ENCODE peak calls at places on chromosomes 4 and X, in six cellular contexts. E is H9, F is mesendoderm, H is IMR-90, M is mesenchymal stem cell, O is H1. U is an unnamed sample.

GRCh38 chr4:123526511-123526910 is 129.9 kb downstream of the SPRY1 start:
- DNase-seq in H (no peak), E (no peak), O (no peak), M (no peak), F (no peak), U (no peak)

GRCh38 chr4:109574443-109574850 is 14.4 kb downstream of the MCUB start:
- DNase-seq in M (no peak), F (peak; percentile 26), H (no peak), O (no peak), E (no peak), U (no peak)

GRCh38 chr4:47010347-47011188 is 17.2 kb upstream of the GABRA4 start:
- DNase-seq in E (no peak), M (no peak), H (no peak), F (no peak), O (no peak), U (no peak)

GRCh38 chr4:122577808-122578781 is 42.8 kb downstream of the IL21 start:
- DNase-seq in E (no peak), H (peak; percentile 38), O (no peak), M (peak; percentile 71), F (peak; percentile 59), U (peak; percentile 23)

GRCh38 chr4:125517831-125518230 is 203.1 kb downstream of the FAT4 start:
- DNase-seq in O (no peak), H (no peak), E (no peak), F (no peak), M (no peak), U (no peak)

GRCh38 chrX:70434914-70435586 is 9.6 kb upstream of the DLG3 start:
- DNase-seq in F (peak; percentile 10), H (peak; percentile 48), O (no peak), M (peak; percentile 75), E (no peak), U (no peak)

GRCh38 chrX:13420545-13421183 is 100.8 kb upstream of the ATXN3L start:
- DNase-seq in M (no peak), F (no peak), H (no peak), O (no peak), E (no peak), U (no peak)

GRCh38 chr4:75555294-75556164 is at the start of gene ODAPH:
- DNase-seq in O (no peak), E (no peak), M (peak; percentile 59), F (peak; percentile 51), H (peak; percentile 58), U (no peak)

GRCh38 chr4:104417483-104417882 is 77.2 kb downstream of the CXXC4 start:
- DNase-seq in F (no peak), O (no peak), M (no peak), H (no peak), E (no peak), U (no peak)

GRCh38 chr4:121199742-121200561 is 35.8 kb upstream of the TNIP3 start:
- DNase-seq in H (no peak), O (no peak), M (no peak), E (no peak), F (peak; percentile 23), U (no peak)

GRCh38 chr4:32145987-32146386 is 1425.8 kb downstream of the PCDH7 start:
- DNase-seq in H (no peak), M (no peak), O (no peak), F (peak; percentile 40), E (peak; percentile 42), U (no peak)

GRCh38 chr4:182434720-182435119 is 191.5 kb downstream of the TENM3 start:
- DNase-seq in M (no peak), E (no peak), O (no peak), H (no peak), F (no peak), U (no peak)

GRCh38 chr4:84733343-84734033 is 150.6 kb downstream of the CDS1 start:
- DNase-seq in E (no peak), H (no peak), O (no peak), F (no peak), M (no peak), U (no peak)

GRCh38 chr4:14415146-14415545 is 587.1 kb upstream of the CPEB2 start:
- DNase-seq in M (peak; percentile 29), E (no peak), H (peak; percentile 31), F (peak; percentile 58), O (no peak), U (peak; percentile 15)

GRCh38 chr4:13160906-13161305 is 323.2 kb downstream of the RAB28 start:
- DNase-seq in M (no peak), O (no peak), H (peak; percentile 1), E (no peak), F (no peak), U (no peak)

GRCh38 chr4:122764071-122764807 is 31.7 kb downstream of the BBS12 start:
- DNase-seq in E (no peak), O (no peak), H (peak; percentile 75), F (no peak), M (peak; percentile 62), U (no peak)

GRCh38 chrX:136055651-136056221 is 70.5 kb downstream of the SLC9A6 start:
- DNase-seq in M (peak; percentile 90), E (no peak), H (peak; percentile 82), F (no peak), O (no peak), U (no peak)

GRCh38 chr4:159150380-159150779 is 47.5 kb downstream of the RAPGEF2 start:
- DNase-seq in O (no peak), H (no peak), E (no peak), M (no peak), F (no peak), U (no peak)

GRCh38 chr4:15003891-15004700 is 1.8 kb downstream of the CPEB2 start:
- DNase-seq in H (no peak), M (peak; percentile 18), F (peak; percentile 64), O (no peak), E (peak; percentile 38), U (peak; percentile 27)

GRCh38 chr4:177809786-177810185 is 367.5 kb upstream of the AGA start:
- DNase-seq in M (no peak), H (no peak), O (no peak), F (no peak), E (no peak), U (no peak)

GRCh38 chrX:147626605-147627004 is 285.1 kb upstream of the FMR1 start:
- DNase-seq in F (no peak), M (no peak), O (no peak), H (no peak), E (no peak), U (no peak)

GRCh38 chr4:73870778-73871177 is 1.6 kb downstream of the CXCL1 start:
- DNase-seq in O (no peak), M (peak; percentile 83), H (no peak), F (no peak), E (no peak), U (no peak)

GRCh38 chr4:73874386-73874785 is 5.2 kb downstream of the CXCL1 start:
- DNase-seq in M (no peak), H (no peak), F (no peak), E (no peak), O (no peak), U (no peak)

GRCh38 chr4:73871911-73872310 is 2.7 kb downstream of the CXCL1 start:
- DNase-seq in F (no peak), E (no peak), H (no peak), M (peak; percentile 55), O (no peak), U (no peak)

GRCh38 chr4:73872331-73873108 is 3.3 kb downstream of the CXCL1 start:
- DNase-seq in M (peak; percentile 66), F (peak; percentile 13), H (no peak), O (no peak), E (no peak), U (no peak)

DNA sequence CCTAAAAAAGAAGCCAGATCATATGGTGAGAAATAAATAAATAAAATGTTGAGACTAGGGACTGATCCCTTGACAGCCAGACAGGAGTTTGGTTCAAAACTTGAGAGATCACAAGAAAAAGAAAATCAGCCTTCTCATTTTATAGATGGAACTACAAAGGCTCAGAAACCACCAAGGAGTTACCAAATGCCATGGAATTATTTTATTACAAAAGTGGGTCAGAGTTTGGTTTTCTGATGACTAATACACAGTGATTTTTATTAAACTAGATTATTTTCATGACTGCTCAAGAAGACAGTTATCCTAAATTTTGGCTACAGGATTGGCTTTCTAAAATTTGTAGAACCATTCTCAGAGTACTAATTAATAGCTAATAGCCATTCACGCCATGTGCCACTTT is 6.2 kb downstream of the CXCL1 start:
- DNase-seq in E (no peak), F (no peak), H (no peak), M (no peak), O (no peak), U (no peak)
- H3K27ac ChIP-seq in E (no peak overlapping the region), F (no peak overlapping the region), H (no peak overlapping the region), M (no peak overlapping the region), O (no peak overlapping the region), U (no peak overlapping the region)

DNA sequence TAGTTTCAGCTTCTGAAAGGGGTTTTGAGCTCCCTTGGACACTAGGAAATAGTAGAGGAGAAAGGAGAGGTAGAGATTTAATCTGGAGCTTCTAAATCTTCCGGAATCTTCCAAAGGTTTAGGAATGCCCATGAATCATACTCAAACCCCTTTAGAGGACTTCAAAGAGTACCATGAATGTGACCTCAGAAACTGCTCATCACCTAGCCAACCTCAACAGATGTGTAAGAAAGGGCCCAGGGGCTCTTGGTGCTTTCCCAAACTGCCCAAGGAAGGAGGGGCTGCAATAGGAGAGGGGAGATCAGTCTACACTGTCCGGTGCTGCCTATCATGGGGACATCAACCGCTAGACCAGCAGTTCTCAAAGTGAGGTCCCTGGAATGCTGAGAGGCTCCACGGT is 109.1 kb downstream of the RBM47 start:
- DNase-seq in O (no peak), H (no peak), F (peak; percentile 25), M (no peak), E (no peak), U (no peak)
- H4K8ac ChIP-seq in O (no peak overlapping the region), H (no peak overlapping the region), F (no peak overlapping the region), M (no peak overlapping the region), E (no peak overlapping the region), U (no peak overlapping the region)

DNA sequence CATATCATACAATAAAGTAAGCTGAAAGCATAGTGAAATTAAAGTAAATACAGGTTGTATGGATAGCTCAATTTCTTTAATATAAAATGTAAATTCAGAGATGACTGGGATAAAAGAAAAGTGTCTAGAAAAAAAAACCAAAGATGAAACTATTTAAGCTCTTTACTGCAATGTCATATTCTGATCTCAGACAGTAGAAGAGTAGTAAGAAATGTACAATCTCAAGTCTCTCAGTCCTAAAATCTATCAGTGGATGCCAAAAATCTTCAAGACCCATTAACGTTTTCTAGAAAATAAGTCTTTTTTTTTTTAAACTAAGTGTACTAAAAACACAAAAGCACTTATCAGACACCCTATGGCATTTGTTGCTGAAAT is 13.8 kb downstream of the MGARP start:
- DNase-seq in F (no peak), H (no peak), E (no peak), M (no peak), O (no peak), U (no peak)
- H3K27ac ChIP-seq in F (no peak overlapping the region), H (peak overlapping the region; percentile 25), E (no peak overlapping the region), M (peak overlapping the region; percentile 97), O (no peak overlapping the region), U (no peak overlapping the region)

DNA sequence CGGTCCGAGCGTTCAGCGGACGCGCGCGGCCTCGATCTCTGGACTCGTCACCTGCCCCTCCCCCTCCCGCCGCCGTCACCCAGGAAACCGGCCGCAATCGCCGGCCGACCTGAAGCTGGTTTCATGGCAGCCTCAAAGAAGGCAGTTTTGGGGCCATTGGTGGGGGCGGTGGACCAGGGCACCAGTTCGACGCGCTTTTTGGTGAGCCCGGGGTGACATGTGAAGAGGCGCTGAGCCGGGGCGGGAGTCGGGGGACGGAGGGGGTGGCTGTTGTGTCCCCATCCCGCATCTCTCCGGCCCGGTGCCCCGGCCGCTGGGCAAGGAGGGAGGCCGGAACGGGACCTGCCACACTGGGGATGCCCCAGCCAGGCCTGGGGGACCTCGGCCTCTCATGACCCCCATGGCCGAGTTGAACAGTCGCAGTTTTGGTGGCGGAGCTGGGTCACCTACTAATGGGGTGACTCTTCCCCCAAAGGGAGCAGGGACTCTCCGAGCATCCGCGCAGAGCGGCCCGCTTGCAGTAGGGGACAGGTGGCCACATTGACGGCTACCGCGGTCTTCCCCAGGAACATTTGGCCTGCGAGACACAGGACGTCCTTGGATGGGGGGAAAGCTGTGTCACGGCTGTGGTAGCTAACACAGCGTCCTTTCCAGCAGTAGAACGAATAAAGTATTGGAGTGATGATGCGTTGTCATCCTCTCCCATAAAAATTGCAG is at the start of gene GK:
- DNase-seq in O (no peak), E (peak; percentile 28), F (no peak), M (peak; percentile 31), H (peak; percentile 12), U (peak; percentile 14)
- H4K8ac ChIP-seq in O (peak within 1 kb of the TSS; percentile 62), E (no peak within 1 kb of the TSS), F (no peak within 1 kb of the TSS), M (no peak within 1 kb of the TSS), H (no peak within 1 kb of the TSS), U (no peak within 1 kb of the TSS)